ENCODE peak calls at places on chromosomes 3 and 15, in six cellular contexts. H is NCI-H1417, N is left ventricle myocardium superior, K is SW 1271, P is heart right ventricle, J is AG20443. F is an unnamed sample.

GRCh38 chr15:97904196-97904572 is 56.3 kb upstream of the ARRDC4 start:
- DNase-seq in K (peak; percentile 45), P (peak; percentile 63), H (peak; percentile 82), J (peak; percentile 94), N (peak; percentile 87), F (peak; percentile 77)

GRCh38 chr15:19987389-19988048 is 554.1 kb downstream of the GOLGA6L6 start:
- DNase-seq in H (peak; percentile 1), J (no peak), P (no peak), K (no peak), N (no peak), F (peak; percentile 10)

GRCh38 chr15:58484794-58485600 is 53.2 kb downstream of the LIPC start:
- DNase-seq in J (no peak), K (no peak), P (no peak), H (no peak), N (no peak), F (no peak)

GRCh38 chr15:100049936-100050876 is 291.6 kb downstream of the ADAMTS17 start:
- DNase-seq in P (no peak), K (no peak), J (no peak), N (no peak), H (no peak), F (peak; percentile 2)

GRCh38 chr15:69462030-69462492 is 9.4 kb downstream of the RPLP1 start:
- DNase-seq in P (peak; percentile 33), J (no peak), N (peak; percentile 74), K (no peak), H (peak; percentile 69), F (peak; percentile 31)

GRCh38 chr15:101652783-101653430 is 726 bp upstream of the TM2D3 start:
- DNase-seq in K (no peak), H (peak; percentile 75), P (no peak), N (no peak), J (peak; percentile 33), F (peak; percentile 56)

GRCh38 chr3:66989860-66990696 is 8.0 kb upstream of the KBTBD8 start:
- DNase-seq in H (no peak), J (peak; percentile 10), P (no peak), N (no peak), K (no peak), F (peak; percentile 0)

GRCh38 chr15:64251121-64251520 is 88.3 kb upstream of the PPIB start:
- DNase-seq in H (no peak), P (no peak), J (no peak), K (no peak), N (no peak), F (no peak)

GRCh38 chr15:26841941-26842340 is 24.9 kb upstream of the GABRA5 start:
- DNase-seq in J (no peak), K (no peak), N (no peak), P (no peak), H (no peak), F (no peak)

GRCh38 chr3:58973796-58974195 is 76.0 kb downstream of the CFAP20DC start:
- DNase-seq in P (no peak), K (no peak), J (no peak), H (no peak), N (no peak), F (no peak)

GRCh38 chr3:53185761-53186465 is 24.9 kb downstream of the PRKCD start:
- DNase-seq in P (no peak), J (no peak), K (no peak), N (peak; percentile 22), H (no peak), F (no peak)

GRCh38 chr3:147838650-147839049 is 429.5 kb downstream of the ZIC1 start:
- DNase-seq in P (no peak), K (no peak), H (no peak), N (no peak), J (no peak), F (no peak)

GRCh38 chr3:192727032-192727847 is at the start of gene FGF12:
- DNase-seq in N (peak; percentile 91), K (no peak), H (peak; percentile 90), J (peak; percentile 57), P (peak; percentile 86), F (peak; percentile 84)

GRCh38 chr3:12221663-12222062 is 63.0 kb upstream of the TIMP4 start:
- DNase-seq in P (no peak), H (no peak), K (no peak), N (no peak), J (no peak), F (no peak)

GRCh38 chr3:77885381-77885780 is 845.5 kb downstream of the ROBO2 start:
- DNase-seq in J (no peak), P (no peak), K (no peak), H (no peak), N (no peak), F (no peak)

GRCh38 chr3:151318946-151319345 is 2.3 kb upstream of the GPR87 start:
- DNase-seq in N (no peak), H (no peak), K (no peak), P (no peak), J (no peak), F (no peak)

GRCh38 chr3:17179381-17180205 is 294.8 kb downstream of the PLCL2 start:
- DNase-seq in P (peak; percentile 31), K (no peak), H (peak; percentile 41), J (no peak), N (peak; percentile 39), F (peak; percentile 61)

GRCh38 chr3:52128118-52128683 is 26.0 kb downstream of the POC1A start:
- DNase-seq in N (no peak), H (no peak), J (peak; percentile 24), P (no peak), K (peak; percentile 72), F (peak; percentile 46)

GRCh38 chr3:18097473-18097872 is 327.7 kb downstream of the SATB1 start:
- DNase-seq in P (no peak), K (no peak), N (no peak), H (no peak), J (no peak), F (no peak)

GRCh38 chr3:125110876-125111480 is 55.2 kb upstream of the HEG1 start:
- DNase-seq in N (no peak), K (no peak), H (no peak), P (no peak), J (no peak), F (no peak)

GRCh38 chr15:92541197-92542190 is 114.1 kb downstream of the FAM174B start:
- DNase-seq in K (no peak), H (no peak), N (peak; percentile 35), P (no peak), J (no peak), F (no peak)

GRCh38 chr3:120461416-120461815 is 10.6 kb upstream of the FSTL1 start:
- DNase-seq in J (no peak), P (no peak), K (no peak), H (no peak), N (no peak), F (no peak)

GRCh38 chr3:99817047-99817436 is 620 bp upstream of the CMSS1 start:
- DNase-seq in P (no peak), J (peak; percentile 26), N (no peak), H (no peak), K (peak; percentile 45), F (peak; percentile 41)

GRCh38 chr3:121998588-121999473 is 23.2 kb downstream of the ILDR1 start:
- DNase-seq in N (no peak), J (no peak), P (no peak), H (no peak), K (no peak), F (no peak)

GRCh38 chr3:13106308-13106970 is 33.2 kb upstream of the IQSEC1 start:
- DNase-seq in N (no peak), H (no peak), P (no peak), J (no peak), K (no peak), F (no peak)

GRCh38 chr15:81191701-81192100 is 5.0 kb upstream of the IL16 start:
- DNase-seq in N (no peak), P (no peak), H (no peak), K (no peak), J (no peak), F (no peak)

GRCh38 chr3:79200456-79200855 is 567.3 kb downstream of the ROBO1 start:
- DNase-seq in K (no peak), N (no peak), J (no peak), P (no peak), H (no peak), F (no peak)

GRCh38 chr3:13642597-13642996 is 93.7 kb downstream of the FBLN2 start:
- DNase-seq in J (no peak), K (no peak), P (no peak), N (no peak), H (no peak), F (no peak)

GRCh38 chr3:197256836-197257444 is 41.5 kb downstream of the DLG1 start:
- DNase-seq in H (no peak), K (peak; percentile 32), N (no peak), P (peak; percentile 28), J (peak; percentile 22), F (peak; percentile 34)

GRCh38 chr3:179840985-179841384 is 188.1 kb downstream of the USP13 start:
- DNase-seq in P (no peak), J (peak; percentile 18), K (no peak), N (no peak), H (no peak), F (no peak)

GRCh38 chr3:23836536-23837230 is 30.9 kb downstream of the UBE2E1 start:
- DNase-seq in P (no peak), N (no peak), H (no peak), K (no peak), J (no peak), F (no peak)

GRCh38 chr3:116238863-116239262 is 206.4 kb downstream of the LSAMP start:
- DNase-seq in N (no peak), P (no peak), J (no peak), H (no peak), K (no peak), F (no peak)

GRCh38 chr3:13234155-13234505 is 160.9 kb upstream of the IQSEC1 start:
- DNase-seq in N (peak; percentile 13), H (no peak), J (no peak), K (no peak), P (no peak), F (no peak)

GRCh38 chr3:114590309-114591047 is 296.6 kb downstream of the TIGIT start:
- DNase-seq in P (no peak), K (no peak), J (no peak), N (no peak), H (no peak), F (no peak)